ENCODE peak calls at places on chromosome 10, in six cellular contexts. P is Panc1; G is HCT116; R is stimulated activated CD4-positive, alpha-beta T cell treated with anti-CD3 and anti-CD28 coated beads, Interleukin-15, amount 100 ng/mL, for 24 hours; Q is activated T-helper 9 cell treated with anti-CD3 and anti-CD28 coated beads, Interleukin-2, amount 50 U/mL, for 16 hours; F is ELR. U is an unnamed sample.
A peak's percentile ranks its signal among the peaks of the same experiment; 100 is the strongest.

GRCh38 chr10:21273400-21273968 is 252.0 kb downstream of the SKIDA1 start:
- DNase-seq in P (no peak), G (no peak), R (no peak), Q (no peak), F (no peak), U (no peak)

GRCh38 chr10:97149065-97149680 is 36.6 kb downstream of the SLIT1 start:
- DNase-seq in P (no peak), G (no peak), R (no peak), Q (no peak), F (no peak), U (peak; percentile 67)

GRCh38 chr10:15225511-15225910 is 57.0 kb upstream of the NMT2 start:
- DNase-seq in P (no peak), G (no peak), R (no peak), Q (no peak), F (no peak), U (no peak)

GRCh38 chr10:119803264-119803663 is 69.4 kb downstream of the MCMBP start:
- DNase-seq in P (no peak), G (no peak), R (no peak), Q (no peak), F (peak; percentile 65), U (no peak)

GRCh38 chr10:29908977-29909376 is 150.4 kb downstream of the JCAD start:
- DNase-seq in P (no peak), G (no peak), R (peak; percentile 7), Q (no peak), F (no peak), U (no peak)

GRCh38 chr10:27542812-27543211 is 38.7 kb downstream of the RAB18 start:
- DNase-seq in P (no peak), G (no peak), R (no peak), Q (no peak), F (peak; percentile 44), U (no peak)

GRCh38 chr10:128268015-128268722 is 141.9 kb upstream of the MKI67 start:
- DNase-seq in P (no peak), G (peak; percentile 31), R (peak; percentile 35), Q (no peak), F (peak; percentile 11), U (no peak)

GRCh38 chr10:70551971-70552422 is 50.5 kb downstream of the PRF1 start:
- DNase-seq in P (no peak), G (no peak), R (no peak), Q (no peak), F (peak; percentile 76), U (no peak)

GRCh38 chr10:31142026-31142425 is 110.4 kb upstream of the ZNF438 start:
- DNase-seq in P (no peak), G (no peak), R (no peak), Q (no peak), F (peak; percentile 90), U (no peak)

GRCh38 chr10:88478256-88478655 is 104.9 kb downstream of the RNLS start:
- DNase-seq in P (no peak), G (no peak), R (no peak), Q (no peak), F (no peak), U (no peak)

GRCh38 chr10:74012480-74012879 is 14.6 kb downstream of the VCL start:
- DNase-seq in P (no peak), G (no peak), R (no peak), Q (no peak), F (no peak), U (no peak)

GRCh38 chr10:73537709-73538108 is 41.9 kb upstream of the PPP3CB start:
- DNase-seq in P (no peak), G (no peak), R (no peak), Q (no peak), F (no peak), U (no peak)

GRCh38 chr10:79182763-79183467 is 114.1 kb downstream of the ZMIZ1 start:
- DNase-seq in P (no peak), G (no peak), R (no peak), Q (no peak), F (peak; percentile 31), U (no peak)

GRCh38 chr10:84537447-84537931 is 209.1 kb downstream of the CCSER2 start:
- DNase-seq in P (peak; percentile 46), G (peak; percentile 40), R (peak; percentile 34), Q (no peak), F (peak; percentile 81), U (no peak)

GRCh38 chr10:132451506-132452215 is 54.7 kb downstream of the PWWP2B start:
- DNase-seq in P (no peak), G (no peak), R (no peak), Q (no peak), F (no peak), U (no peak)

GRCh38 chr10:128429835-128430513 is 303.8 kb upstream of the MKI67 start:
- DNase-seq in P (no peak), G (no peak), R (no peak), Q (no peak), F (no peak), U (no peak)

GRCh38 chr10:42615419-42615818 is 23.0 kb downstream of the ZNF33B start:
- DNase-seq in P (no peak), G (no peak), R (no peak), Q (no peak), F (no peak), U (no peak)

GRCh38 chr10:63266337-63267327 is 133.5 kb downstream of the NRBF2 start:
- DNase-seq in P (peak; percentile 24), G (no peak), R (no peak), Q (no peak), F (peak; percentile 36), U (no peak)

GRCh38 chr10:17616403-17617030 is 657 bp downstream of the HACD1 start:
- DNase-seq in P (no peak), G (peak; percentile 21), R (peak; percentile 55), Q (peak; percentile 4), F (peak; percentile 79), U (peak; percentile 90)

GRCh38 chr10:4581929-4582328 is 244.1 kb upstream of the AKR1E2 start:
- DNase-seq in P (no peak), G (no peak), R (no peak), Q (no peak), F (no peak), U (no peak)

GRCh38 chr10:127354992-127355391 is 158.6 kb upstream of the INSYN2A start:
- DNase-seq in P (no peak), G (peak; percentile 3), R (no peak), Q (no peak), F (no peak), U (no peak)

GRCh38 chr10:47299989-47300931 is at the start of gene GDF10:
- DNase-seq in P (no peak), G (no peak), R (peak; percentile 43), Q (no peak), F (no peak), U (peak; percentile 82)

GRCh38 chr10:60420991-60421894 is 31.6 kb upstream of the ANK3 start:
- DNase-seq in P (no peak), G (no peak), R (no peak), Q (no peak), F (no peak), U (no peak)

GRCh38 chr10:32189400-32190084 is 133.3 kb upstream of the KIF5B start:
- DNase-seq in P (no peak), G (peak; percentile 18), R (no peak), Q (no peak), F (peak; percentile 65), U (no peak)

GRCh38 chr10:38094923-38095574 is 912 bp downstream of the ZNF37A start:
- DNase-seq in P (no peak), G (no peak), R (no peak), Q (no peak), F (no peak), U (no peak)

GRCh38 chr10:2604891-2605290 is 462.5 kb upstream of the PFKP start:
- DNase-seq in P (no peak), G (no peak), R (no peak), Q (no peak), F (no peak), U (no peak)

GRCh38 chr10:44898665-44899064 is 12.5 kb upstream of the TMEM72 start:
- DNase-seq in P (no peak), G (no peak), R (no peak), Q (no peak), F (no peak), U (no peak)

GRCh38 chr10:124522903-124523260 is 61.3 kb downstream of the LHPP start:
- DNase-seq in P (no peak), G (no peak), R (no peak), Q (no peak), F (no peak), U (no peak)

GRCh38 chr10:43452356-43452914 is 15.5 kb downstream of the ZNF487 start:
- DNase-seq in P (no peak), G (no peak), R (no peak), Q (no peak), F (peak; percentile 10), U (peak; percentile 36)

GRCh38 chr10:2119316-2119715 is 382.0 kb upstream of the ADARB2 start:
- DNase-seq in P (no peak), G (no peak), R (no peak), Q (no peak), F (peak; percentile 6), U (no peak)

GRCh38 chr10:78913219-78914059 is 155.3 kb upstream of the ZMIZ1 start:
- DNase-seq in P (no peak), G (no peak), R (no peak), Q (no peak), F (no peak), U (no peak)

GRCh38 chr10:8137272-8137680 is 82.8 kb downstream of the GATA3 start:
- DNase-seq in P (no peak), G (no peak), R (peak; percentile 65), Q (peak; percentile 25), F (no peak), U (no peak)

GRCh38 chr10:119219747-119220320 is 12.5 kb downstream of the GRK5 start:
- DNase-seq in P (no peak), G (no peak), R (no peak), Q (no peak), F (no peak), U (no peak)

GRCh38 chr10:28587970-28588290 is 55.0 kb downstream of the WAC start:
- DNase-seq in P (no peak), G (no peak), R (no peak), Q (no peak), F (peak; percentile 23), U (no peak)

GRCh38 chr10:121753726-121754476 is 155.7 kb upstream of the FGFR2 start:
- DNase-seq in P (peak; percentile 53), G (peak; percentile 28), R (no peak), Q (no peak), F (peak; percentile 92), U (no peak)